ENCODE peak calls at places on chromosome 21, in five cellular contexts. One of them, this sample, is unnamed.

GRCh38 chr21:44800971-44801467 is 601 bp downstream of the UBE2G2 start:
- DNase-seq in lower leg skin: no peak
- DNase-seq in gastrocnemius medialis: no peak
- DNase-seq in right lobe of liver: no peak
- DNase-seq in cardiac fibroblast: peak; percentile 31
- DNase-seq in this sample: no peak

GRCh38 chr21:26790289-26790688 is 54.9 kb downstream of the ADAMTS1 start:
- DNase-seq in lower leg skin: no peak
- DNase-seq in gastrocnemius medialis: no peak
- DNase-seq in right lobe of liver: no peak
- DNase-seq in cardiac fibroblast: no peak
- DNase-seq in this sample: no peak

GRCh38 chr21:36113647-36114428 is 21.0 kb upstream of the CBR3 start:
- DNase-seq in lower leg skin: no peak
- DNase-seq in gastrocnemius medialis: no peak
- DNase-seq in right lobe of liver: peak; percentile 86
- DNase-seq in cardiac fibroblast: no peak
- DNase-seq in this sample: no peak

GRCh38 chr21:15210235-15210678 is 145.5 kb upstream of the NRIP1 start:
- DNase-seq in lower leg skin: peak; percentile 56
- DNase-seq in gastrocnemius medialis: no peak
- DNase-seq in right lobe of liver: peak; percentile 89
- DNase-seq in cardiac fibroblast: peak; percentile 62
- DNase-seq in this sample: no peak

GRCh38 chr21:28543975-28544374 is 448.7 kb downstream of the LTN1 start:
- DNase-seq in lower leg skin: peak; percentile 28
- DNase-seq in gastrocnemius medialis: no peak
- DNase-seq in right lobe of liver: no peak
- DNase-seq in cardiac fibroblast: peak; percentile 55
- DNase-seq in this sample: no peak

GRCh38 chr21:37071561-37072238 is 1.2 kb downstream of the PIGP start:
- DNase-seq in lower leg skin: peak; percentile 69
- DNase-seq in gastrocnemius medialis: peak; percentile 44
- DNase-seq in right lobe of liver: no peak
- DNase-seq in cardiac fibroblast: peak; percentile 86
- DNase-seq in this sample: no peak

GRCh38 chr21:37342046-37342632 is 24.4 kb upstream of the DYRK1A start:
- DNase-seq in lower leg skin: no peak
- DNase-seq in gastrocnemius medialis: no peak
- DNase-seq in right lobe of liver: no peak
- DNase-seq in cardiac fibroblast: no peak
- DNase-seq in this sample: no peak

GRCh38 chr21:35195232-35195631 is 146.1 kb upstream of the RUNX1 start:
- DNase-seq in lower leg skin: no peak
- DNase-seq in gastrocnemius medialis: no peak
- DNase-seq in right lobe of liver: no peak
- DNase-seq in cardiac fibroblast: no peak
- DNase-seq in this sample: no peak

GRCh38 chr21:17818158-17819113 is 720 bp downstream of the C21orf91 start:
- DNase-seq in lower leg skin: peak; percentile 21
- DNase-seq in gastrocnemius medialis: no peak
- DNase-seq in right lobe of liver: peak; percentile 59
- DNase-seq in cardiac fibroblast: peak; percentile 42
- DNase-seq in this sample: peak; percentile 25

GRCh38 chr21:14684071-14684470 is 138.0 kb upstream of the SAMSN1 start:
- DNase-seq in lower leg skin: no peak
- DNase-seq in gastrocnemius medialis: no peak
- DNase-seq in right lobe of liver: no peak
- DNase-seq in cardiac fibroblast: no peak
- DNase-seq in this sample: no peak

GRCh38 chr21:43740497-43741156 is 21.7 kb downstream of the PDXK start:
- DNase-seq in lower leg skin: no peak
- DNase-seq in gastrocnemius medialis: no peak
- DNase-seq in right lobe of liver: no peak
- DNase-seq in cardiac fibroblast: peak; percentile 45
- DNase-seq in this sample: peak; percentile 31

GRCh38 chr21:16741228-16741665 is 771.6 kb upstream of the CXADR start:
- DNase-seq in lower leg skin: no peak
- DNase-seq in gastrocnemius medialis: no peak
- DNase-seq in right lobe of liver: no peak
- DNase-seq in cardiac fibroblast: peak; percentile 73
- DNase-seq in this sample: no peak

GRCh38 chr21:17250651-17251294 is 262.1 kb upstream of the CXADR start:
- DNase-seq in lower leg skin: no peak
- DNase-seq in gastrocnemius medialis: no peak
- DNase-seq in right lobe of liver: no peak
- DNase-seq in cardiac fibroblast: no peak
- DNase-seq in this sample: no peak

GRCh38 chr21:44427241-44428120 is 27.8 kb upstream of the LRRC3 start:
- DNase-seq in lower leg skin: no peak
- DNase-seq in gastrocnemius medialis: no peak
- DNase-seq in right lobe of liver: peak; percentile 33
- DNase-seq in cardiac fibroblast: no peak
- DNase-seq in this sample: peak; percentile 8

GRCh38 chr21:41211041-41211426 is 43.1 kb downstream of the BACE2 start:
- DNase-seq in lower leg skin: no peak
- DNase-seq in gastrocnemius medialis: no peak
- DNase-seq in right lobe of liver: no peak
- DNase-seq in cardiac fibroblast: no peak
- DNase-seq in this sample: no peak

GRCh38 chr21:43644609-43645008 is 14.7 kb downstream of the HSF2BP start:
- DNase-seq in lower leg skin: no peak
- DNase-seq in gastrocnemius medialis: no peak
- DNase-seq in right lobe of liver: no peak
- DNase-seq in cardiac fibroblast: peak; percentile 65
- DNase-seq in this sample: no peak

GRCh38 chr21:37207441-37208009 is 59.6 kb downstream of the VPS26C start:
- DNase-seq in lower leg skin: no peak
- DNase-seq in gastrocnemius medialis: peak; percentile 86
- DNase-seq in right lobe of liver: no peak
- DNase-seq in cardiac fibroblast: peak; percentile 36
- DNase-seq in this sample: no peak

GRCh38 chr21:26939532-26940181 is 27.2 kb downstream of the ADAMTS5 start:
- DNase-seq in lower leg skin: no peak
- DNase-seq in gastrocnemius medialis: no peak
- DNase-seq in right lobe of liver: no peak
- DNase-seq in cardiac fibroblast: peak; percentile 43
- DNase-seq in this sample: no peak

GRCh38 chr21:14545906-14546480 is at the start of gene SAMSN1:
- DNase-seq in lower leg skin: peak; percentile 47
- DNase-seq in gastrocnemius medialis: no peak
- DNase-seq in right lobe of liver: peak; percentile 28
- DNase-seq in cardiac fibroblast: peak; percentile 42
- DNase-seq in this sample: no peak

GRCh38 chr21:16194851-16195251 is 465.1 kb downstream of the USP25 start:
- DNase-seq in lower leg skin: no peak
- DNase-seq in gastrocnemius medialis: no peak
- DNase-seq in right lobe of liver: no peak
- DNase-seq in cardiac fibroblast: peak; percentile 46
- DNase-seq in this sample: no peak

GRCh38 chr21:28479660-28480059 is 513.0 kb downstream of the LTN1 start:
- DNase-seq in lower leg skin: no peak
- DNase-seq in gastrocnemius medialis: no peak
- DNase-seq in right lobe of liver: no peak
- DNase-seq in cardiac fibroblast: no peak
- DNase-seq in this sample: no peak

GRCh38 chr21:20592482-20592881 is 405.7 kb upstream of the NCAM2 start:
- DNase-seq in lower leg skin: no peak
- DNase-seq in gastrocnemius medialis: no peak
- DNase-seq in right lobe of liver: no peak
- DNase-seq in cardiac fibroblast: no peak
- DNase-seq in this sample: no peak

GRCh38 chr21:15130751-15131150 is 66.0 kb upstream of the NRIP1 start:
- DNase-seq in lower leg skin: no peak
- DNase-seq in gastrocnemius medialis: no peak
- DNase-seq in right lobe of liver: no peak
- DNase-seq in cardiac fibroblast: no peak
- DNase-seq in this sample: no peak

DNA sequence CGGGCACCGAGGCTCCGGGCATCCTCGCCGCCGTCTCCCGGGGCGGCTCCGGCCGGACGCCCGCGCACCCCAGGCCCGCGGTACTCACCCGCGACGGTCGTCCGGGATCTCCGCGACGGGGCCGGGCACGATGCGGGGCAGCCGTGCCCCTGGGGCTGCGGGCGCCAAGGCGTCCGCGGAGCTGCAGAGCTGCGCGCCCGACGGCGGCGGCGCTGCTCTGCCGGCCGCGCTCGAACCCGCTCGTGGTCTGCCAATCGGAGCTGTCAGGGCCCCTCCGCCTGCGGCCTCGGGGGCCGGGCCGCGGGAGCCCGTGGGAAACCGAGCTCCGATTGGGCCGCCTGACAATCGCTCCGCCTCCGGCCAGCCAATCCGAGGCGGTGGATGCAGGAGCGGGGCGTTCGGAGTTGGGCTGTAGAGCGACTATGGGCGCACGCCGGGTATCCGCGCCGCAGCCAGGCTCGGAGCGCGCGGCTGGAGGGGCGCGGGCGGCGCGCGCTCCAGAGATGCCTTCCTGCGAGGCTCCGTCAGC is 100.6 kb upstream of the SOD1 start:
- DNase-seq in lower leg skin: peak; percentile 79
- DNase-seq in gastrocnemius medialis: peak; percentile 40
- DNase-seq in right lobe of liver: peak; percentile 85
- DNase-seq in cardiac fibroblast: peak; percentile 96
- DNase-seq in this sample: peak; percentile 93
- TF ChIP-seq CTCF in lower leg skin: no peak
- TF ChIP-seq CTCF in gastrocnemius medialis: no peak
- TF ChIP-seq CTCF in right lobe of liver: peak; percentile 9
- TF ChIP-seq CTCF in cardiac fibroblast: no peak
- TF ChIP-seq CTCF in this sample: peak; percentile 59

GRCh38 chr21:39088831-39089380 is 94.3 kb downstream of the PSMG1 start:
- DNase-seq in lower leg skin: no peak
- DNase-seq in gastrocnemius medialis: no peak
- DNase-seq in right lobe of liver: no peak
- DNase-seq in cardiac fibroblast: peak; percentile 63
- DNase-seq in this sample: no peak
- TF ChIP-seq CTCF in lower leg skin: no peak
- TF ChIP-seq CTCF in gastrocnemius medialis: no peak
- TF ChIP-seq CTCF in right lobe of liver: no peak
- TF ChIP-seq CTCF in cardiac fibroblast: no peak
- TF ChIP-seq CTCF in this sample: no peak

GRCh38 chr21:23127973-23128372 is 2129.8 kb downstream of the NCAM2 start:
- DNase-seq in lower leg skin: no peak
- DNase-seq in gastrocnemius medialis: no peak
- DNase-seq in right lobe of liver: no peak
- DNase-seq in cardiac fibroblast: no peak
- DNase-seq in this sample: no peak
- TF ChIP-seq CTCF in lower leg skin: no peak
- TF ChIP-seq CTCF in gastrocnemius medialis: no peak
- TF ChIP-seq CTCF in right lobe of liver: no peak
- TF ChIP-seq CTCF in cardiac fibroblast: no peak
- TF ChIP-seq CTCF in this sample: no peak

GRCh38 chr21:31501921-31502320 is 157.6 kb upstream of the SOD1 start:
- DNase-seq in lower leg skin: no peak
- DNase-seq in gastrocnemius medialis: no peak
- DNase-seq in right lobe of liver: no peak
- DNase-seq in cardiac fibroblast: no peak
- DNase-seq in this sample: no peak

GRCh38 chr21:31500976-31501375 is 156.9 kb upstream of the TIAM1 start:
- DNase-seq in lower leg skin: no peak
- DNase-seq in gastrocnemius medialis: no peak
- DNase-seq in right lobe of liver: no peak
- DNase-seq in cardiac fibroblast: no peak
- DNase-seq in this sample: no peak

GRCh38 chr21:31497939-31498338 is 153.9 kb upstream of the TIAM1 start:
- DNase-seq in lower leg skin: no peak
- DNase-seq in gastrocnemius medialis: no peak
- DNase-seq in right lobe of liver: no peak
- DNase-seq in cardiac fibroblast: no peak
- DNase-seq in this sample: no peak

GRCh38 chr21:31500071-31500470 is 156.0 kb upstream of the TIAM1 start:
- DNase-seq in lower leg skin: no peak
- DNase-seq in gastrocnemius medialis: no peak
- DNase-seq in right lobe of liver: no peak
- DNase-seq in cardiac fibroblast: no peak
- DNase-seq in this sample: no peak

DNA sequence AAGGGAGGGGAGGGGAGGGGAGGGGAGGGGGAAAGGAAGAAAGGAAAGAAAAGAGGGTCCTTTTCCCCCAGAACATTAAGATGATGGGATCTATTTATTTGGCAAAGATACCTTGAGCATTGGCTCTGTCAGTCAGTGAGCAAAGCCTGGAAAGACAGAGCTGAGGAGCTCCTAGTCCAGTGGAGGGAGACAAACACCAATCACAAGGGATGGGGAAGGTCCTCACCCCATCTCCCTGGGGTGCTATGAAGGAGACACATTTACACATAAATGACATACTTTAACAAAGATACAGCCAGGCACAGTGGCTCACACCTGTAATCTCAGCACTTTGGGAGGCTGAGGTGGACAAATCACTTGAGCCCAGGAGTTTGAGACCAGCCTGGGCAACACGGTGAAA is 154.9 kb upstream of the TIAM1 start:
- DNase-seq in lower leg skin: no peak
- DNase-seq in gastrocnemius medialis: no peak
- DNase-seq in right lobe of liver: no peak
- DNase-seq in cardiac fibroblast: no peak
- DNase-seq in this sample: no peak
- TF ChIP-seq CTCF in lower leg skin: no peak
- TF ChIP-seq CTCF in gastrocnemius medialis: no peak
- TF ChIP-seq CTCF in right lobe of liver: no peak
- TF ChIP-seq CTCF in cardiac fibroblast: no peak
- TF ChIP-seq CTCF in this sample: no peak

GRCh38 chr21:42337830-42338729 is 12.7 kb downstream of the TFF2 start:
- DNase-seq in lower leg skin: peak; percentile 57
- DNase-seq in gastrocnemius medialis: peak; percentile 18
- DNase-seq in right lobe of liver: peak; percentile 71
- DNase-seq in cardiac fibroblast: peak; percentile 50
- DNase-seq in this sample: peak; percentile 63
- TF ChIP-seq CTCF in lower leg skin: peak; percentile 15
- TF ChIP-seq CTCF in gastrocnemius medialis: no peak
- TF ChIP-seq CTCF in right lobe of liver: peak; percentile 73
- TF ChIP-seq CTCF in cardiac fibroblast: peak; percentile 60
- TF ChIP-seq CTCF in this sample: peak; percentile 73

GRCh38 chr21:40173833-40174232 is 306.6 kb downstream of the PCP4 start:
- DNase-seq in lower leg skin: no peak
- DNase-seq in gastrocnemius medialis: no peak
- DNase-seq in right lobe of liver: no peak
- DNase-seq in cardiac fibroblast: no peak
- DNase-seq in this sample: no peak
- TF ChIP-seq CTCF in lower leg skin: no peak
- TF ChIP-seq CTCF in gastrocnemius medialis: no peak
- TF ChIP-seq CTCF in right lobe of liver: no peak
- TF ChIP-seq CTCF in cardiac fibroblast: no peak
- TF ChIP-seq CTCF in this sample: no peak

GRCh38 chr21:46045154-46045553 is 52.8 kb upstream of the COL6A2 start:
- DNase-seq in lower leg skin: no peak
- DNase-seq in gastrocnemius medialis: no peak
- DNase-seq in right lobe of liver: no peak
- DNase-seq in cardiac fibroblast: no peak
- DNase-seq in this sample: no peak
- TF ChIP-seq CTCF in lower leg skin: no peak
- TF ChIP-seq CTCF in gastrocnemius medialis: no peak
- TF ChIP-seq CTCF in right lobe of liver: no peak
- TF ChIP-seq CTCF in cardiac fibroblast: no peak
- TF ChIP-seq CTCF in this sample: no peak